ENCODE peak calls at places on chromosomes 2 and 18, in six cellular contexts. O is lower leg skin, J is fibroblast of lung, S is NB4, P is heart right ventricle, V is OCI-LY7. M is an unnamed sample.
A peak's percentile ranks its signal among the peaks of the same experiment; 100 is the strongest.

GRCh38 chr2:32425719-32426141 is 68.9 kb downstream of the BIRC6 start:
- DNase-seq in S (no peak), O (no peak), V (no peak), J (peak; percentile 52), P (no peak), M (peak; percentile 48)

GRCh38 chr18:32735781-32736180 is 37.0 kb downstream of the KLHL14 start:
- DNase-seq in O (no peak), S (no peak), V (no peak), J (peak; percentile 31), P (no peak), M (peak; percentile 3)

GRCh38 chr2:169768262-169768995 is 30.2 kb upstream of the SSB start:
- DNase-seq in S (no peak), J (no peak), V (no peak), O (no peak), P (peak; percentile 24), M (no peak)

GRCh38 chr2:70978388-70979357 is at the start of gene ANKRD53:
- DNase-seq in O (peak; percentile 91), V (no peak), J (peak; percentile 45), P (peak; percentile 53), S (no peak), M (peak; percentile 24)

GRCh38 chr2:40488101-40488598 is 36.3 kb upstream of the SLC8A1 start:
- DNase-seq in J (peak; percentile 69), P (no peak), O (no peak), V (peak; percentile 50), S (peak; percentile 57), M (peak; percentile 55)

GRCh38 chr2:74226648-74227213 is 28.3 kb downstream of the MTHFD2 start:
- DNase-seq in P (peak; percentile 57), V (no peak), J (no peak), O (no peak), S (no peak), M (no peak)

GRCh38 chr2:8676191-8676914 is 5.5 kb upstream of the ID2 start:
- DNase-seq in O (peak; percentile 98), S (no peak), V (no peak), P (peak; percentile 88), J (peak; percentile 86), M (peak; percentile 65)

GRCh38 chr2:11160256-11160655 is 5.0 kb downstream of the SLC66A3 start:
- DNase-seq in J (no peak), V (no peak), O (peak; percentile 70), S (no peak), P (no peak), M (no peak)

GRCh38 chr2:83997889-83998288 is 461.2 kb downstream of the SUCLG1 start:
- DNase-seq in S (no peak), J (no peak), V (no peak), O (no peak), P (no peak), M (no peak)

GRCh38 chr2:23509593-23510295 is 124.8 kb downstream of the KLHL29 start:
- DNase-seq in J (no peak), P (no peak), V (no peak), S (no peak), O (no peak), M (no peak)
- H3K4me3 ChIP-seq in J (no peak overlapping the region), P (no peak overlapping the region), V (no peak overlapping the region), S (no peak overlapping the region), O (no peak overlapping the region), M (no peak overlapping the region)

DNA sequence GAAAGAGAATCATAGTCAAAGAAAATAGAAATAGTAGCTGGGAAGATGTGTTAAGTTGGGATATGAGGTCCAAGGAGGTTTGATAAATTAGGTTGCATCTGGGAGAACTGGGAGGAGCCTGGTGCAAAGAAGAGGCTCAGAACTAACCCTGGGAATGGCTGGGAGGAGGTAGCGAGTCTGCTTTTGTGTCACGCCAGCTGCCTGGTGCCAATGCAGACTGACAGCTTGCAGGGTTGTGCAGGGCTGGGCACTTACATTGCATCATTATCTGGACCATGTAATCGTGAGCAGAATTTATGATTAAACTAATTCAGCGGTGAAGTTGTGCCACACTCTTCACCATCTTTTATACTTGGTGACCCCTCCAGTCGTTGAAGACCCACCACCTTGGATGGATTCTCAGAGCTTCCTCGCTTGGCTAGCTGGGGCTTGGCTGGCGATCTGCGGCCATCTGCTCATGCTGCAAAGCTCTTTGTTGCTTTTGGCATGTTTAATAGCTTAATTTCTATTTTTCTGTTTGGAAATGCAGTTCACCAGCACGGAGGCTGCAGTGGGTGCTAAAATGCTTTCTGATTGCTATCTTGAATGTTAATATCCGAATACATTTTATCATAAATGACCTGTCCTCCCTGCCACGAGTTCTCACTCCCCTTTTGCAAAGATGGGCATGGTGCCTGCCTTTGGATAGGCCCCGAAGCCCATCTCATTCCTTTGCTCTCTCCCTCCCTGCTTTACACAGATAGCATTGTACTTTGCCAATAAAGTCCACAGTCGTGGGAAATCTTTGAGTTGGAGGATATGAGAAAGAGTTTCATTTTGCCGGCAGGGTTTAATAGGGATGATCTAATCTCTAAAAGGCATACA is 188.1 kb downstream of the PRKCE start:
- DNase-seq in O (peak; percentile 70), J (peak; percentile 51), V (no peak), P (no peak), S (no peak), M (peak; percentile 48)
- TF ChIP-seq CTCF in O (no peak), J (no peak), V (no peak), P (no peak), S (no peak), M (no peak)

GRCh38 chr18:74832999-74833398 is 235.3 kb downstream of the ZNF407 start:
- DNase-seq in J (no peak), P (no peak), O (no peak), S (peak; percentile 4), V (no peak), M (no peak)

GRCh38 chr18:74840492-74841167 is 243.0 kb downstream of the ZNF407 start:
- DNase-seq in V (no peak), S (no peak), O (no peak), J (peak; percentile 53), P (no peak), M (peak; percentile 39)

GRCh38 chr18:74832381-74832780 is 234.7 kb downstream of the ZNF407 start:
- DNase-seq in O (no peak), V (no peak), S (no peak), P (no peak), J (no peak), M (no peak)

GRCh38 chr18:74834424-74835309 is 237.0 kb downstream of the ZNF407 start:
- DNase-seq in S (no peak), J (no peak), O (no peak), V (no peak), P (no peak), M (no peak)

DNA sequence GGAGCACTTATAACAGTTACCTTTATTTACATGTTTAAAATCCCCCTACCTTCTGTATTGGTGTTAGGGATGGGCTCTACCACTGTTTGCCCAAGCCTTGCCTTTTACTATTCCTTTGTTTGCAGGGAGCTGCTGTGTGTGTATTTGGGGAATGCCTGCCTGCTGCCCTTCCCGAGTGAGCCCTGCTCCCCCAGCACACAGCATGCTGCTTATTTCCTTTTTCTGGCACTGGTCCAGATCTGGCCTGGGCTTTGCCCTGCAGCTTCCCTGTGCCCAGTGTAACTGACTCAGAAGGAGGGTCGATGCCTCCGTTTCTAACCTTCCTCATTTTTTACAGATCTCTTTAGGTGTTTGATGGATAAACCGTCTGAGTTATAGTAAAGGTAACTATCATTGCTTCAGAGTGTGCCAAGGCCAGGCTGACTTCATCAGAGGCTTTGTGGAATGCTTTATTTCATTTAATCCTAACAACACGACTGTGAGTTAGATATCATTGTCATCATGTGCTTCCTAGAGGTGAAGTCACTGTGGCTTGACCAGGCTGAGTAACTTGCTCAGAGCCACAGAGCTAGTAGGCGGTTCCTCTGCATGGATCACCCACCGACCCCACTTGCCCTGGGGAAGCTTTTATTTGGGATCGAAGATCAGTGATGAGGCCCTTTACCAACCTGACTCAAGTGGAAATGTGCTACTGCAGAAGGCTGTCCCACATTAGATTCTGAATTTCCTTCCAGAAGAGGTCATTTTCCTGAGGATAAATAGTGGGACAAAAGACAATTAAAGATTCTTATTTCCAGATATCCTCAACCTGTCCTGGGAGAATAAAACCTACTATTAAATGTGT is 238.8 kb downstream of the ZNF407 start:
- DNase-seq in O (no peak), P (no peak), V (no peak), S (no peak), J (peak; percentile 20), M (no peak)
- H3K4me3 ChIP-seq in O (no peak overlapping the region), P (no peak overlapping the region), V (no peak overlapping the region), S (no peak overlapping the region), J (no peak overlapping the region), M (no peak overlapping the region)

GRCh38 chr2:68352651-68353386 is 12.3 kb upstream of the PLEK start:
- DNase-seq in J (no peak), S (no peak), P (no peak), O (no peak), V (no peak), M (no peak)

GRCh38 chr2:68359889-68360288 is 5.2 kb upstream of the PLEK start:
- DNase-seq in J (no peak), V (no peak), S (no peak), O (no peak), P (no peak), M (no peak)

GRCh38 chr2:68362069-68362468 is 3.0 kb upstream of the PLEK start:
- DNase-seq in J (peak; percentile 70), S (peak; percentile 93), O (peak; percentile 93), P (peak; percentile 73), V (peak; percentile 94), M (peak; percentile 62)

GRCh38 chr2:68356599-68357239 is 8.4 kb upstream of the PLEK start:
- DNase-seq in P (no peak), S (no peak), O (no peak), J (no peak), V (no peak), M (no peak)

GRCh38 chr2:68357608-68358337 is 7.3 kb upstream of the PLEK start:
- DNase-seq in J (peak; percentile 66), O (no peak), S (peak; percentile 82), V (peak; percentile 78), P (peak; percentile 18), M (peak; percentile 63)
- TF ChIP-seq CTCF in J (peak; percentile 45), O (no peak), S (peak; percentile 74), V (peak; percentile 79), P (peak; percentile 34), M (peak; percentile 77)

DNA sequence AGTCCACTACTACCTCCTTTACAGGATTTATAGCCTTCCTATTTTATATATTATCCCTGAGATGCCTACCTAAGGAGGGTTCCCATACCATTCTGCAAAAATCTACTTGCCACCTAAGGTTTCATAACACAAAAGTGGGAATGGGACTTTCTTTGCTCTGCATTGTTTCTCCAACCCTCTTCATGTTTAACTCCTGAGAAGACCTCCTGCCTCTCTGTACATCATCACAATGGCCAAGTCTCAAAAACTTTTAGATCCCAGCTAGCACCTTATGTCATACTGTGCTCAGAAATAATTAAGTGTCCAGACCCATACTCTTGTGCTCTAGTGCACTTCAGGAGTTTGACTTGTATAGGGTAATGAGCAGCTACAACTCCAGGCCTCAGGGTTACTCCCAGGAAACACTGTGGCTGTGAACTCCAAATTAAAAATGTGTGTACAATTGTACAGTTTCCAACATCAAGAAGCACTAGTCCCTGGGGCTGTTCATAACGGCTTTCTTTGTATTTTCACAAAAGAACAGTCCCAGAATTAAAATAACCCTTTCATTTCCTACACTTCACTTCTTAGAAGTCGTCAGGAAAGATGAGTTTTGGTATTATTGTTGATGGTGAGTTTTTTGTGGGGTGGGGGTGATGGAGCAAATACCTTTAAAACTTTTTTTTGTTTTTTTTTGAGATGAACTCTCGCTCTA is 39.4 kb downstream of the METAP1D start:
- DNase-seq in O (no peak), P (no peak), V (no peak), S (no peak), J (no peak), M (no peak)
- H3K4me3 ChIP-seq in O (no peak overlapping the region), P (no peak overlapping the region), V (no peak overlapping the region), S (no peak overlapping the region), J (no peak overlapping the region), M (no peak overlapping the region)

GRCh38 chr2:122523143-122523542 is 767.7 kb downstream of the TSN start:
- DNase-seq in J (no peak), O (no peak), P (no peak), V (no peak), S (no peak), M (no peak)
- TF ChIP-seq CTCF in J (no peak), O (no peak), P (no peak), V (peak; percentile 30), S (peak; percentile 2), M (no peak)

M was measured in fibroblast of villous mesenchyme.